ENCODE peak calls at places on chromosome 10, in five cellular contexts. V is left lobe of liver; O is activated CD4-positive, alpha-beta T cell treated with anti-CD3 and anti-CD28 coated beads, Interleukin-2, amount 50 U/mL, for 4 hours; I is HT1080; X is pons. A is an unnamed sample.

GRCh38 chr10:132204078-132204780 is 17.5 kb downstream of the DPYSL4 start:
- DNase-seq in V (no peak), O (no peak), I (no peak), X (no peak), A (no peak)

GRCh38 chr10:33664070-33664469 is 329.6 kb upstream of the NRP1 start:
- DNase-seq in V (no peak), O (no peak), I (no peak), X (peak), A (no peak)

GRCh38 chr10:90751107-90751997 is 106.5 kb downstream of the HTR7 start:
- DNase-seq in V (peak), O (peak), I (peak), X (peak), A (peak)

GRCh38 chr10:62394556-62395018 is 20.4 kb downstream of the ZNF365 start:
- DNase-seq in V (no peak), O (no peak), I (no peak), X (peak), A (no peak)

GRCh38 chr10:3496138-3496537 is 288.9 kb downstream of the KLF6 start:
- DNase-seq in V (no peak), O (no peak), I (no peak), X (no peak), A (no peak)

GRCh38 chr10:79342811-79343541 is 4.3 kb upstream of the PPIF start:
- DNase-seq in V (peak), O (no peak), I (no peak), X (no peak), A (no peak)

GRCh38 chr10:123157210-123157609 is 3.0 kb downstream of the BUB3 start:
- DNase-seq in V (no peak), O (no peak), I (peak), X (no peak), A (no peak)

GRCh38 chr10:119807960-119808697 is 64.5 kb downstream of the MCMBP start:
- DNase-seq in V (no peak), O (no peak), I (peak), X (no peak), A (no peak)

GRCh38 chr10:22620140-22620857 is 94.1 kb downstream of the PIP4K2A start:
- DNase-seq in V (no peak), O (no peak), I (peak), X (no peak), A (peak)

GRCh38 chr10:91115618-91116390 is 104.7 kb upstream of the PCGF5 start:
- DNase-seq in V (no peak), O (no peak), I (no peak), X (no peak), A (no peak)

GRCh38 chr10:24462889-24463552 is 254.1 kb downstream of the KIAA1217 start:
- DNase-seq in V (no peak), O (no peak), I (peak), X (no peak), A (no peak)